ENCODE peak calls at places on chromosome 19, in eight cellular contexts. R is lower lobe of right lung, G is MCF 10A, D is left ventricle myocardium inferior, L is esophagus squamous epithelium, B is IMR-90, W is psoas muscle, N is nephron progenitor cell. Z is an unnamed sample.

GRCh38 chr19:4178990-4179389 is 3.4 kb downstream of the SIRT6 start:
- DNase-seq in L (no peak), D (no peak), W (no peak), G (no peak), R (no peak), N (no peak), B (no peak), Z (no peak)

GRCh38 chr19:42508892-42509444 is 19.3 kb downstream of the CEACAM1 start:
- DNase-seq in N (no peak), W (no peak), B (no peak), R (no peak), L (no peak), D (no peak), G (no peak), Z (peak)

GRCh38 chr19:32233885-32234284 is 111.5 kb upstream of the ZNF507 start:
- DNase-seq in G (no peak), L (no peak), N (no peak), D (no peak), B (no peak), R (no peak), W (no peak), Z (no peak)

GRCh38 chr19:32231691-32232090 is 113.7 kb upstream of the ZNF507 start:
- DNase-seq in R (no peak), N (no peak), B (no peak), G (no peak), W (no peak), D (no peak), L (no peak), Z (no peak)

GRCh38 chr19:39362682-39363657 is 20.7 kb downstream of the SAMD4B start:
- DNase-seq in G (peak), W (no peak), D (no peak), L (no peak), B (peak), R (no peak), N (no peak), Z (no peak)

GRCh38 chr19:33529094-33529676 is 7.6 kb upstream of the PEPD start:
- DNase-seq in D (no peak), W (no peak), N (no peak), G (no peak), B (no peak), L (no peak), R (no peak), Z (no peak)

GRCh38 chr19:7459773-7460172 is 29.1 kb downstream of the PEX11G start:
- DNase-seq in B (no peak), W (no peak), D (no peak), N (no peak), L (no peak), G (no peak), R (no peak), Z (no peak)

GRCh38 chr19:54188224-54188871 is 1.0 kb downstream of the MBOAT7 start:
- DNase-seq in L (no peak), N (no peak), W (no peak), B (peak), R (peak), G (peak), D (no peak), Z (no peak)

GRCh38 chr19:20923077-20923871 is at the start of gene ZNF85:
- DNase-seq in D (peak), B (peak), G (peak), R (peak), L (peak), N (peak), W (peak), Z (peak)

GRCh38 chr19:28934626-28935025 is 278.3 kb downstream of the UQCRFS1 start:
- DNase-seq in B (peak), G (no peak), W (no peak), D (no peak), L (no peak), R (no peak), N (no peak), Z (no peak)

GRCh38 chr19:5340637-5341447 is at the start of gene PTPRS:
- DNase-seq in G (peak), L (no peak), D (peak), R (peak), W (peak), B (peak), N (peak), Z (peak)

GRCh38 chr19:51108805-51109146 is 567 bp upstream of the CTU1 start:
- DNase-seq in G (no peak), N (no peak), B (no peak), R (no peak), D (no peak), W (no peak), L (no peak), Z (no peak)

GRCh38 chr19:45931055-45931454 is 16.5 kb upstream of the NANOS2 start:
- DNase-seq in G (no peak), N (no peak), B (no peak), W (peak), R (no peak), D (no peak), L (no peak), Z (no peak)
- TF ChIP-seq CTCF in G (no peak), N (no peak), B (no peak), W (no peak), R (no peak), D (peak), L (no peak), Z (no peak)

GRCh38 chr19:15977193-15977592 is 28.4 kb downstream of the OR10H4 start:
- DNase-seq in R (no peak), D (no peak), W (no peak), B (no peak), N (no peak), L (no peak), G (no peak), Z (no peak)

GRCh38 chr19:15971217-15971616 is 22.4 kb downstream of the OR10H4 start:
- DNase-seq in W (no peak), G (peak), L (no peak), N (no peak), B (no peak), D (no peak), R (no peak), Z (no peak)
- TF ChIP-seq CTCF in W (no peak), G (no peak), L (no peak), N (no peak), B (no peak), D (no peak), R (no peak), Z (no peak)

GRCh38 chr19:18736415-18737336 is 53.2 kb downstream of the CRTC1 start:
- DNase-seq in G (no peak), B (no peak), R (no peak), L (no peak), D (no peak), W (peak), N (no peak), Z (no peak)
- TF ChIP-seq CTCF in G (no peak), B (no peak), R (no peak), L (no peak), D (no peak), W (no peak), N (no peak), Z (no peak)

GRCh38 chr19:8506402-8506957 is 4.0 kb upstream of the PRAM1 start:
- DNase-seq in W (no peak), N (no peak), G (no peak), B (no peak), L (no peak), D (no peak), R (no peak), Z (no peak)
- TF ChIP-seq CTCF in W (no peak), N (peak), G (no peak), B (no peak), L (no peak), D (peak), R (peak), Z (peak)

GRCh38 chr19:15264933-15265206 is 32.6 kb upstream of the EPHX3 start:
- DNase-seq in D (no peak), N (no peak), G (no peak), B (no peak), L (no peak), W (no peak), R (no peak), Z (no peak)
- TF ChIP-seq CTCF in D (no peak), N (no peak), G (no peak), B (no peak), L (no peak), W (no peak), R (no peak), Z (no peak)

GRCh38 chr19:2253106-2254051 is 2.8 kb downstream of the JSRP1 start:
- DNase-seq in G (no peak), W (no peak), N (peak), B (no peak), L (no peak), R (no peak), D (no peak), Z (peak)
- TF ChIP-seq CTCF in G (no peak), W (no peak), N (no peak), B (peak), L (no peak), R (no peak), D (no peak), Z (peak)

DNA sequence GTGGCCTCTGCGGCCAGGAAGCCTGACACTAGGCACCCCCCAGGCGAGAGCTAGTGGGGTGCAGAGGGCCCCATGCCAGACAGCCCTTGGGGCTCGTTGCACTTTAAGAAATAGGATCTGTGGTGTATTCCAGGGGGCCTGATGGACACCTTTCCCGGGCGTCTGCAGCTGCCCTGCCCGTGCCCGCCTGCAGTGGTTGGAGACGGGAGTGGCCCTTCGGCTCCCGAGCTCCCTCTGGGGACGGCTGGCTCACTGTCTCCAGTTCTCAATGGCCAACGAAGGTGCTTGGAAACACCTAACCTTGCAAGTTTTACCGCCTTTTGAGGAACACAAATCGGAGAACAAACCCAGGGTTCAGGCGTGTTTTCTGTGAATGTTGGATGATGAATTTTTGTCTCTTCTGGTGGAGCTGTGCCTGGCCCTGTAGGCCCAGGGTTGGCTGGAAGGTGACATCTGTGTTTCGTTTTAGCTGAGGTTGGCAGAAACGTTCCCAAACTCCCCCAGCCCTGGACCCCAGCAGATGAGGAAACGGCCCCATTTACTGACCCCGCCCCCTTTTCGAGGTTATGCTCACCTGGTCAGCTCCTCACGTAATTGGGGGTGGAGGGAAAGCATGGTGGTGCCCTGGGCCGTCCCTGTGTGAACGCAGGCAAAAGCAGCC is 17.4 kb upstream of the NPAS1 start:
- DNase-seq in D (no peak), G (no peak), R (no peak), W (peak), L (no peak), B (no peak), N (no peak), Z (no peak)
- TF ChIP-seq CTCF in D (peak), G (no peak), R (no peak), W (peak), L (peak), B (no peak), N (no peak), Z (no peak)

DNA sequence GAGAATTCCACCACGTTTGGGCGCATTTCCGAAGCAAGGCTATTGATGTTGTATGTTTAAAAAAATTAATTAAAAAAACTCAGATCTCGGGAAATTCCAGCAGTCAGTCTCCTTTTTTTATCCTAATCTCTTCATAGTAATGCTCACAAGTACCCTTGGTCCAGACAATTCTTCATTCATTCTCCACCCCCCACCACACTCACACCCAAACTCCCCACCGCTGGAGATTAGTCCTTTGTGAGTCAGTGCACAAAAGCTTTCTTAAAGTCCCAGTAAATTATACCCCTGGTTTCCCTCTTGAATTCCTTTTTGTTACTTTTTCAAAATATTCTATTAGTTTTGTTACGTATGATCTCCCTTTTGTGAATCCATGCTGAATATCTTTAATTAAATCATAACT is 274.6 kb downstream of the ZNF536 start:
- DNase-seq in L (no peak), W (no peak), D (no peak), R (no peak), N (no peak), G (no peak), B (no peak), Z (no peak)
- TF ChIP-seq CTCF in L (no peak), W (no peak), D (no peak), R (no peak), N (no peak), G (no peak), B (no peak), Z (no peak)

GRCh38 chr19:16795731-16796130 is 33.5 kb upstream of the SIN3B start:
- DNase-seq in L (no peak), G (peak), D (no peak), N (no peak), W (no peak), R (no peak), B (no peak), Z (no peak)

GRCh38 chr19:16797876-16798275 is 31.3 kb upstream of the SIN3B start:
- DNase-seq in B (no peak), D (no peak), W (no peak), N (no peak), L (no peak), G (no peak), R (no peak), Z (no peak)

GRCh38 chr19:16804176-16804575 is 25.0 kb upstream of the SIN3B start:
- DNase-seq in R (no peak), B (no peak), N (no peak), L (no peak), D (no peak), W (no peak), G (no peak), Z (no peak)

GRCh38 chr19:16799740-16800139 is 29.5 kb upstream of the SIN3B start:
- DNase-seq in G (no peak), N (no peak), B (no peak), R (no peak), L (no peak), W (no peak), D (no peak), Z (no peak)

DNA sequence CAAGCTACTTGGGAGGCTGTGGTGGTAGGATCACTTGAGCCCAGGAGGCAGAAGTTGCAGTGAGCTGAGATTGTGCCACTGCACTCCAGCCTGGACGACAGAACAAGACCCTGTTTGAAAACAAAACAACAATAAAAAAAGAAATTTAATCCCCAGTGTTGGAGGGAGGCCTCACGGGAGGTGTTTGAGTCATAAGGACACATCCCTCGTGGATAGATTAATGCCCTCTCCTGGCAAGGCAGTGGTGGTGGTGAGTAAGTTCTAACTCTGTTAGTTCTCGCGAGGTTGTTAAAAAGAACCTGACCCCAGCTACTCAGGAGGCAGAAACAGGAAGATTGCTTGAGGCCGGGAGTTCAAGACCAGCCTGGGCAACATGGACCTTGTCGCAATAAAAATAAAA is 27.6 kb upstream of the SIN3B start:
- DNase-seq in G (peak), N (peak), B (peak), W (no peak), R (no peak), L (no peak), D (no peak), Z (no peak)
- TF ChIP-seq CTCF in G (no peak), N (no peak), B (no peak), W (no peak), R (no peak), L (no peak), D (no peak), Z (no peak)

DNA sequence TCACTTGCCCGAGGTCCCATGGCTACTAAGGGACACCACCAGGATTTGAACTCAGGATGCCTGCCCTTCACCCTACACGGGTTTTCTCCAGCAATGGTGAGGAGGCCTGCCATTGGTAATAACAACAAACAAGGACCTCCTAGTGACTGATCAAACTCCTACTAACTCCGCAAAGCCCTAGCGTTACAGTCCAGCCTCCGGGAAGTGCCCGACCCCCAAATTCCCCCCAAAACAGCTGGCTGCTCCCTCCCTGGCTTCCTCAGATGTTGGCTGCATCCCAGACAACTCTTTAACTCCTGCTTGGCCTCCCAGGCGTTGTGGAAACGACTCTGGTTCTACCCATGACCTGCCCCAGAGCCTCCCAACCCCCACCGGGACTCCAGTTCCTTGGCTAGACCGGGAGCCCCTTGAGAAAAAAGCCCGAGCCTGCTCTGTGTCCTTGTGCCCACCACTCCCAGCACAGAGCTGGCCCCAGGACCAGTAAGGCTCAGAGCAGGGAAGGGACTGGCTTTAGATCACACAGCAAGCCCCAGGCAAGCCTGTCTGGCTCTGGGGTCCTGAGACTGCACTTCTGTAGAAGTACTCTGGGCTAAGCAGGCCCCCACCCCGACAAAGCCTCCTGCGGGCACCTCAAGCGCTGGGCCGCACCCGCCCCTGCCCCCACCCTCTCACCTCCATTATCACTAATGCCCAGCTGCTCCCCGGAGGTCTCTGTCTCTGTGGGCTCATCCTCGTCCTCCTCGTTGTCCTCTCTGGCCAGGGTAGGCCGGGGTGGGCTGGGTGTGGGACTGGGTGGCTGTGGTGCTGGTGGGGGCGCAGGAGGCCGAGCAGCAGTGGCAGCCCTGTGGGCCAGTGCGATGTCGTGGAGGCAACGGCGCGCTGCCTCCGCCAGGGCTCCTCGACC is 4.7 kb downstream of the AKT1S1 start:
- DNase-seq in D (no peak), R (no peak), W (no peak), L (no peak), G (no peak), N (no peak), B (no peak), Z (no peak)
- TF ChIP-seq CTCF in D (no peak), R (no peak), W (no peak), L (no peak), G (no peak), N (no peak), B (no peak), Z (no peak)